ENCODE peak calls at places on chromosomes 11 and 22, in seven cellular contexts. One of them, this sample, is unnamed.

GRCh38 chr11:134585666-134586285 is 173.7 kb upstream of the B3GAT1 start:
- DNase-seq in NCI-H2081: no peak
- DNase-seq in tibial artery: no peak
- DNase-seq in C1 segment of cervical spinal cord: no peak
- DNase-seq in hippocampal formation: no peak
- DNase-seq in BE2C: no peak
- DNase-seq in stimulated activated CD4-positive, alpha-beta T cell treated with anti-CD3 and anti-CD28 coated beads, Interleukin-15, amount 100 ng/mL, for 24 hours: no peak
- DNase-seq in this sample: no peak

GRCh38 chr22:17922925-17923898 is 101.1 kb downstream of the MICAL3 start:
- DNase-seq in C1 segment of cervical spinal cord: no peak
- DNase-seq in tibial artery: no peak
- DNase-seq in NCI-H2081: no peak
- DNase-seq in BE2C: no peak
- DNase-seq in hippocampal formation: no peak
- DNase-seq in stimulated activated CD4-positive, alpha-beta T cell treated with anti-CD3 and anti-CD28 coated beads, Interleukin-15, amount 100 ng/mL, for 24 hours: no peak
- DNase-seq in this sample: no peak

GRCh38 chr11:123798513-123799252 is 7.5 kb downstream of the OR6M1 start:
- DNase-seq in tibial artery: no peak
- DNase-seq in NCI-H2081: no peak
- DNase-seq in C1 segment of cervical spinal cord: no peak
- DNase-seq in stimulated activated CD4-positive, alpha-beta T cell treated with anti-CD3 and anti-CD28 coated beads, Interleukin-15, amount 100 ng/mL, for 24 hours: no peak
- DNase-seq in BE2C: no peak
- DNase-seq in hippocampal formation: no peak
- DNase-seq in this sample: no peak

GRCh38 chr11:43987384-43988039 is 45.1 kb downstream of the C11orf96 start:
- DNase-seq in NCI-H2081: no peak
- DNase-seq in tibial artery: peak
- DNase-seq in BE2C: peak
- DNase-seq in stimulated activated CD4-positive, alpha-beta T cell treated with anti-CD3 and anti-CD28 coated beads, Interleukin-15, amount 100 ng/mL, for 24 hours: no peak
- DNase-seq in C1 segment of cervical spinal cord: peak
- DNase-seq in hippocampal formation: peak
- DNase-seq in this sample: no peak

GRCh38 chr22:25700996-25701815 is 40.8 kb upstream of the MYO18B start:
- DNase-seq in stimulated activated CD4-positive, alpha-beta T cell treated with anti-CD3 and anti-CD28 coated beads, Interleukin-15, amount 100 ng/mL, for 24 hours: no peak
- DNase-seq in C1 segment of cervical spinal cord: no peak
- DNase-seq in NCI-H2081: no peak
- DNase-seq in BE2C: peak
- DNase-seq in hippocampal formation: peak
- DNase-seq in tibial artery: no peak
- DNase-seq in this sample: no peak

GRCh38 chr11:119509969-119510401 is 87.0 kb upstream of the THY1 start:
- DNase-seq in hippocampal formation: no peak
- DNase-seq in NCI-H2081: no peak
- DNase-seq in BE2C: peak
- DNase-seq in stimulated activated CD4-positive, alpha-beta T cell treated with anti-CD3 and anti-CD28 coated beads, Interleukin-15, amount 100 ng/mL, for 24 hours: peak
- DNase-seq in tibial artery: peak
- DNase-seq in C1 segment of cervical spinal cord: no peak
- DNase-seq in this sample: no peak

GRCh38 chr11:61514050-61514917 is 5.7 kb downstream of the LRRC10B start:
- DNase-seq in BE2C: no peak
- DNase-seq in hippocampal formation: no peak
- DNase-seq in tibial artery: no peak
- DNase-seq in NCI-H2081: no peak
- DNase-seq in C1 segment of cervical spinal cord: no peak
- DNase-seq in stimulated activated CD4-positive, alpha-beta T cell treated with anti-CD3 and anti-CD28 coated beads, Interleukin-15, amount 100 ng/mL, for 24 hours: no peak
- DNase-seq in this sample: no peak

GRCh38 chr11:132475046-132475445 is 1057.3 kb downstream of the OPCML start:
- DNase-seq in tibial artery: no peak
- DNase-seq in C1 segment of cervical spinal cord: no peak
- DNase-seq in hippocampal formation: no peak
- DNase-seq in NCI-H2081: no peak
- DNase-seq in stimulated activated CD4-positive, alpha-beta T cell treated with anti-CD3 and anti-CD28 coated beads, Interleukin-15, amount 100 ng/mL, for 24 hours: no peak
- DNase-seq in BE2C: no peak
- DNase-seq in this sample: no peak

GRCh38 chr11:65505434-65506315 is 6.8 kb downstream of the MALAT1 start:
- DNase-seq in stimulated activated CD4-positive, alpha-beta T cell treated with anti-CD3 and anti-CD28 coated beads, Interleukin-15, amount 100 ng/mL, for 24 hours: no peak
- DNase-seq in BE2C: no peak
- DNase-seq in NCI-H2081: no peak
- DNase-seq in hippocampal formation: no peak
- DNase-seq in C1 segment of cervical spinal cord: peak
- DNase-seq in tibial artery: no peak
- DNase-seq in this sample: no peak

GRCh38 chr11:115656041-115656440 is 151.8 kb upstream of the CADM1 start:
- DNase-seq in NCI-H2081: no peak
- DNase-seq in stimulated activated CD4-positive, alpha-beta T cell treated with anti-CD3 and anti-CD28 coated beads, Interleukin-15, amount 100 ng/mL, for 24 hours: no peak
- DNase-seq in tibial artery: no peak
- DNase-seq in BE2C: no peak
- DNase-seq in hippocampal formation: no peak
- DNase-seq in C1 segment of cervical spinal cord: no peak
- DNase-seq in this sample: no peak

GRCh38 chr22:47197735-47198500 is 435.5 kb downstream of the TBC1D22A start:
- DNase-seq in tibial artery: peak
- DNase-seq in NCI-H2081: no peak
- DNase-seq in BE2C: no peak
- DNase-seq in C1 segment of cervical spinal cord: no peak
- DNase-seq in hippocampal formation: no peak
- DNase-seq in stimulated activated CD4-positive, alpha-beta T cell treated with anti-CD3 and anti-CD28 coated beads, Interleukin-15, amount 100 ng/mL, for 24 hours: no peak
- DNase-seq in this sample: no peak

GRCh38 chr11:75342966-75343870 is 8.2 kb downstream of the ARRB1 start:
- DNase-seq in hippocampal formation: no peak
- DNase-seq in C1 segment of cervical spinal cord: no peak
- DNase-seq in stimulated activated CD4-positive, alpha-beta T cell treated with anti-CD3 and anti-CD28 coated beads, Interleukin-15, amount 100 ng/mL, for 24 hours: no peak
- DNase-seq in BE2C: peak
- DNase-seq in NCI-H2081: no peak
- DNase-seq in tibial artery: no peak
- DNase-seq in this sample: no peak

GRCh38 chr11:17906436-17906835 is 106.4 kb downstream of the SERGEF start:
- DNase-seq in tibial artery: no peak
- DNase-seq in hippocampal formation: no peak
- DNase-seq in NCI-H2081: peak
- DNase-seq in BE2C: peak
- DNase-seq in stimulated activated CD4-positive, alpha-beta T cell treated with anti-CD3 and anti-CD28 coated beads, Interleukin-15, amount 100 ng/mL, for 24 hours: peak
- DNase-seq in C1 segment of cervical spinal cord: no peak
- DNase-seq in this sample: no peak

GRCh38 chr11:79547256-79547655 is 106.4 kb upstream of the TENM4 start:
- DNase-seq in stimulated activated CD4-positive, alpha-beta T cell treated with anti-CD3 and anti-CD28 coated beads, Interleukin-15, amount 100 ng/mL, for 24 hours: no peak
- DNase-seq in NCI-H2081: no peak
- DNase-seq in BE2C: no peak
- DNase-seq in C1 segment of cervical spinal cord: no peak
- DNase-seq in tibial artery: no peak
- DNase-seq in hippocampal formation: no peak
- DNase-seq in this sample: no peak

GRCh38 chr11:116731821-116732739 is 40.7 kb downstream of the BUD13 start:
- DNase-seq in C1 segment of cervical spinal cord: peak
- DNase-seq in BE2C: no peak
- DNase-seq in hippocampal formation: no peak
- DNase-seq in stimulated activated CD4-positive, alpha-beta T cell treated with anti-CD3 and anti-CD28 coated beads, Interleukin-15, amount 100 ng/mL, for 24 hours: no peak
- DNase-seq in tibial artery: no peak
- DNase-seq in NCI-H2081: no peak
- DNase-seq in this sample: no peak

GRCh38 chr11:65779919-65780769 is 632 bp downstream of the AP5B1 start:
- DNase-seq in BE2C: no peak
- DNase-seq in tibial artery: peak
- DNase-seq in C1 segment of cervical spinal cord: peak
- DNase-seq in NCI-H2081: peak
- DNase-seq in stimulated activated CD4-positive, alpha-beta T cell treated with anti-CD3 and anti-CD28 coated beads, Interleukin-15, amount 100 ng/mL, for 24 hours: peak
- DNase-seq in hippocampal formation: peak
- DNase-seq in this sample: peak

GRCh38 chr11:32436751-32437405 is 1.5 kb upstream of the WT1 start:
- DNase-seq in C1 segment of cervical spinal cord: no peak
- DNase-seq in NCI-H2081: no peak
- DNase-seq in tibial artery: no peak
- DNase-seq in BE2C: no peak
- DNase-seq in stimulated activated CD4-positive, alpha-beta T cell treated with anti-CD3 and anti-CD28 coated beads, Interleukin-15, amount 100 ng/mL, for 24 hours: no peak
- DNase-seq in hippocampal formation: no peak
- DNase-seq in this sample: no peak

GRCh38 chr11:18774801-18775200 is 16.8 kb downstream of the PTPN5 start:
- DNase-seq in tibial artery: no peak
- DNase-seq in hippocampal formation: no peak
- DNase-seq in BE2C: no peak
- DNase-seq in C1 segment of cervical spinal cord: no peak
- DNase-seq in stimulated activated CD4-positive, alpha-beta T cell treated with anti-CD3 and anti-CD28 coated beads, Interleukin-15, amount 100 ng/mL, for 24 hours: no peak
- DNase-seq in NCI-H2081: no peak
- DNase-seq in this sample: no peak

GRCh38 chr22:39654527-39654926 is 84.0 kb downstream of the CACNA1I start:
- DNase-seq in NCI-H2081: no peak
- DNase-seq in hippocampal formation: no peak
- DNase-seq in tibial artery: no peak
- DNase-seq in BE2C: no peak
- DNase-seq in stimulated activated CD4-positive, alpha-beta T cell treated with anti-CD3 and anti-CD28 coated beads, Interleukin-15, amount 100 ng/mL, for 24 hours: no peak
- DNase-seq in C1 segment of cervical spinal cord: no peak
- DNase-seq in this sample: no peak

GRCh38 chr11:12981879-12982531 is 27.1 kb upstream of the RASSF10 start:
- DNase-seq in C1 segment of cervical spinal cord: no peak
- DNase-seq in NCI-H2081: no peak
- DNase-seq in hippocampal formation: no peak
- DNase-seq in stimulated activated CD4-positive, alpha-beta T cell treated with anti-CD3 and anti-CD28 coated beads, Interleukin-15, amount 100 ng/mL, for 24 hours: no peak
- DNase-seq in tibial artery: no peak
- DNase-seq in BE2C: no peak
- DNase-seq in this sample: no peak

GRCh38 chr22:28925916-28926315 is 42.5 kb downstream of the ZNRF3 start:
- DNase-seq in BE2C: no peak
- DNase-seq in C1 segment of cervical spinal cord: no peak
- DNase-seq in NCI-H2081: no peak
- DNase-seq in stimulated activated CD4-positive, alpha-beta T cell treated with anti-CD3 and anti-CD28 coated beads, Interleukin-15, amount 100 ng/mL, for 24 hours: no peak
- DNase-seq in tibial artery: no peak
- DNase-seq in hippocampal formation: no peak
- DNase-seq in this sample: no peak

GRCh38 chr11:134449713-134450112 is 37.7 kb upstream of the B3GAT1 start:
- DNase-seq in C1 segment of cervical spinal cord: no peak
- DNase-seq in BE2C: no peak
- DNase-seq in tibial artery: no peak
- DNase-seq in hippocampal formation: no peak
- DNase-seq in stimulated activated CD4-positive, alpha-beta T cell treated with anti-CD3 and anti-CD28 coated beads, Interleukin-15, amount 100 ng/mL, for 24 hours: no peak
- DNase-seq in NCI-H2081: peak
- DNase-seq in this sample: no peak

GRCh38 chr11:80156062-80156461 is 715.2 kb upstream of the TENM4 start:
- DNase-seq in tibial artery: no peak
- DNase-seq in C1 segment of cervical spinal cord: no peak
- DNase-seq in BE2C: no peak
- DNase-seq in hippocampal formation: no peak
- DNase-seq in NCI-H2081: no peak
- DNase-seq in stimulated activated CD4-positive, alpha-beta T cell treated with anti-CD3 and anti-CD28 coated beads, Interleukin-15, amount 100 ng/mL, for 24 hours: no peak
- DNase-seq in this sample: no peak

GRCh38 chr11:18236664-18237356 is at the start of gene SAA4:
- DNase-seq in stimulated activated CD4-positive, alpha-beta T cell treated with anti-CD3 and anti-CD28 coated beads, Interleukin-15, amount 100 ng/mL, for 24 hours: no peak
- DNase-seq in tibial artery: no peak
- DNase-seq in hippocampal formation: no peak
- DNase-seq in NCI-H2081: no peak
- DNase-seq in BE2C: no peak
- DNase-seq in C1 segment of cervical spinal cord: no peak
- DNase-seq in this sample: no peak

GRCh38 chr11:118084247-118084646 is 2.5 kb downstream of the SMIM35 start:
- DNase-seq in hippocampal formation: no peak
- DNase-seq in BE2C: no peak
- DNase-seq in stimulated activated CD4-positive, alpha-beta T cell treated with anti-CD3 and anti-CD28 coated beads, Interleukin-15, amount 100 ng/mL, for 24 hours: no peak
- DNase-seq in C1 segment of cervical spinal cord: no peak
- DNase-seq in tibial artery: no peak
- DNase-seq in NCI-H2081: no peak
- DNase-seq in this sample: no peak

GRCh38 chr11:131823772-131824171 is 453.4 kb downstream of the NTM start:
- DNase-seq in tibial artery: no peak
- DNase-seq in hippocampal formation: no peak
- DNase-seq in NCI-H2081: peak
- DNase-seq in C1 segment of cervical spinal cord: no peak
- DNase-seq in stimulated activated CD4-positive, alpha-beta T cell treated with anti-CD3 and anti-CD28 coated beads, Interleukin-15, amount 100 ng/mL, for 24 hours: no peak
- DNase-seq in BE2C: no peak
- DNase-seq in this sample: no peak

GRCh38 chr11:58900479-58901420 is 38.5 kb upstream of the GLYATL1 start:
- DNase-seq in NCI-H2081: no peak
- DNase-seq in stimulated activated CD4-positive, alpha-beta T cell treated with anti-CD3 and anti-CD28 coated beads, Interleukin-15, amount 100 ng/mL, for 24 hours: peak
- DNase-seq in C1 segment of cervical spinal cord: peak
- DNase-seq in BE2C: peak
- DNase-seq in tibial artery: peak
- DNase-seq in hippocampal formation: peak
- DNase-seq in this sample: no peak

GRCh38 chr11:76155455-76156232 is 50.7 kb downstream of the WNT11 start:
- DNase-seq in stimulated activated CD4-positive, alpha-beta T cell treated with anti-CD3 and anti-CD28 coated beads, Interleukin-15, amount 100 ng/mL, for 24 hours: no peak
- DNase-seq in hippocampal formation: no peak
- DNase-seq in NCI-H2081: no peak
- DNase-seq in BE2C: peak
- DNase-seq in tibial artery: no peak
- DNase-seq in C1 segment of cervical spinal cord: no peak
- DNase-seq in this sample: no peak

GRCh38 chr22:30822216-30823014 is 127.7 kb downstream of the OSBP2 start:
- DNase-seq in hippocampal formation: no peak
- DNase-seq in NCI-H2081: no peak
- DNase-seq in C1 segment of cervical spinal cord: no peak
- DNase-seq in tibial artery: no peak
- DNase-seq in stimulated activated CD4-positive, alpha-beta T cell treated with anti-CD3 and anti-CD28 coated beads, Interleukin-15, amount 100 ng/mL, for 24 hours: peak
- DNase-seq in BE2C: peak
- DNase-seq in this sample: no peak

GRCh38 chr22:37331811-37332536 is 49.7 kb downstream of the CYTH4 start:
- DNase-seq in stimulated activated CD4-positive, alpha-beta T cell treated with anti-CD3 and anti-CD28 coated beads, Interleukin-15, amount 100 ng/mL, for 24 hours: no peak
- DNase-seq in hippocampal formation: no peak
- DNase-seq in NCI-H2081: no peak
- DNase-seq in BE2C: no peak
- DNase-seq in C1 segment of cervical spinal cord: no peak
- DNase-seq in tibial artery: no peak
- DNase-seq in this sample: no peak

GRCh38 chr11:14232652-14233051 is 126.3 kb downstream of the RRAS2 start:
- DNase-seq in tibial artery: no peak
- DNase-seq in stimulated activated CD4-positive, alpha-beta T cell treated with anti-CD3 and anti-CD28 coated beads, Interleukin-15, amount 100 ng/mL, for 24 hours: no peak
- DNase-seq in BE2C: no peak
- DNase-seq in hippocampal formation: no peak
- DNase-seq in NCI-H2081: no peak
- DNase-seq in C1 segment of cervical spinal cord: no peak
- DNase-seq in this sample: no peak

GRCh38 chr11:94840209-94840608 is 72.1 kb downstream of the AMOTL1 start:
- DNase-seq in C1 segment of cervical spinal cord: no peak
- DNase-seq in BE2C: no peak
- DNase-seq in stimulated activated CD4-positive, alpha-beta T cell treated with anti-CD3 and anti-CD28 coated beads, Interleukin-15, amount 100 ng/mL, for 24 hours: no peak
- DNase-seq in hippocampal formation: no peak
- DNase-seq in tibial artery: no peak
- DNase-seq in NCI-H2081: no peak
- DNase-seq in this sample: no peak

GRCh38 chr11:27719575-27719925 is 19.3 kb upstream of the BDNF start:
- DNase-seq in hippocampal formation: no peak
- DNase-seq in NCI-H2081: no peak
- DNase-seq in BE2C: no peak
- DNase-seq in C1 segment of cervical spinal cord: no peak
- DNase-seq in stimulated activated CD4-positive, alpha-beta T cell treated with anti-CD3 and anti-CD28 coated beads, Interleukin-15, amount 100 ng/mL, for 24 hours: no peak
- DNase-seq in tibial artery: no peak
- DNase-seq in this sample: no peak

GRCh38 chr11:122082203-122082602 is 33.8 kb downstream of the BLID start:
- DNase-seq in NCI-H2081: no peak
- DNase-seq in C1 segment of cervical spinal cord: no peak
- DNase-seq in tibial artery: no peak
- DNase-seq in hippocampal formation: no peak
- DNase-seq in stimulated activated CD4-positive, alpha-beta T cell treated with anti-CD3 and anti-CD28 coated beads, Interleukin-15, amount 100 ng/mL, for 24 hours: no peak
- DNase-seq in BE2C: no peak
- DNase-seq in this sample: no peak

GRCh38 chr11:111920908-111921307 is 2.2 kb downstream of the C11orf52 start:
- DNase-seq in tibial artery: no peak
- DNase-seq in C1 segment of cervical spinal cord: no peak
- DNase-seq in BE2C: no peak
- DNase-seq in NCI-H2081: no peak
- DNase-seq in hippocampal formation: no peak
- DNase-seq in stimulated activated CD4-positive, alpha-beta T cell treated with anti-CD3 and anti-CD28 coated beads, Interleukin-15, amount 100 ng/mL, for 24 hours: no peak
- DNase-seq in this sample: no peak

GRCh38 chr11:911031-911889 is 650 bp upstream of the CHID1 start:
- DNase-seq in stimulated activated CD4-positive, alpha-beta T cell treated with anti-CD3 and anti-CD28 coated beads, Interleukin-15, amount 100 ng/mL, for 24 hours: peak
- DNase-seq in NCI-H2081: no peak
- DNase-seq in tibial artery: peak
- DNase-seq in C1 segment of cervical spinal cord: no peak
- DNase-seq in BE2C: peak
- DNase-seq in hippocampal formation: no peak
- DNase-seq in this sample: no peak

GRCh38 chr22:46079093-46079860 is 71.0 kb upstream of the PPARA start:
- DNase-seq in hippocampal formation: no peak
- DNase-seq in stimulated activated CD4-positive, alpha-beta T cell treated with anti-CD3 and anti-CD28 coated beads, Interleukin-15, amount 100 ng/mL, for 24 hours: no peak
- DNase-seq in BE2C: peak
- DNase-seq in tibial artery: no peak
- DNase-seq in NCI-H2081: no peak
- DNase-seq in C1 segment of cervical spinal cord: no peak
- DNase-seq in this sample: no peak

GRCh38 chr22:25557218-25557617 is 7.3 kb upstream of the GRK3 start:
- DNase-seq in NCI-H2081: no peak
- DNase-seq in BE2C: no peak
- DNase-seq in C1 segment of cervical spinal cord: no peak
- DNase-seq in stimulated activated CD4-positive, alpha-beta T cell treated with anti-CD3 and anti-CD28 coated beads, Interleukin-15, amount 100 ng/mL, for 24 hours: no peak
- DNase-seq in tibial artery: no peak
- DNase-seq in hippocampal formation: no peak
- DNase-seq in this sample: no peak